ENCODE peak calls at places on chromosomes 5 and 9, in six cellular contexts. K is H9, A is neuronal stem cell, M is H1, G is IMR-90, O is mesenchymal stem cell. W is an unnamed sample.

GRCh38 chr5:97544279-97545077 is 361.4 kb upstream of the RIOK2 start:
- DNase-seq in K (no peak), G (peak), A (no peak), M (no peak), O (no peak), W (no peak)

GRCh38 chr9:114314256-114314867 is 8.5 kb upstream of the ORM1 start:
- DNase-seq in M (no peak), A (no peak), K (no peak), O (no peak), G (no peak), W (no peak)

GRCh38 chr5:122493091-122493775 is 181.2 kb downstream of the SNCAIP start:
- DNase-seq in G (no peak), A (no peak), M (no peak), O (no peak), K (no peak), W (no peak)

GRCh38 chr5:113939959-113940358 is 421.9 kb upstream of the KCNN2 start:
- DNase-seq in O (no peak), K (no peak), G (no peak), M (no peak), A (no peak), W (no peak)

GRCh38 chr5:43631182-43631910 is 28.4 kb downstream of the NNT start:
- DNase-seq in O (peak), G (peak), K (peak), A (peak), M (no peak), W (peak)

GRCh38 chr5:133944263-133945230 is 23.9 kb downstream of the C5orf15 start:
- DNase-seq in O (peak), M (no peak), K (peak), G (peak), A (peak), W (no peak)

GRCh38 chr5:139251281-139251687 is 42.3 kb upstream of the MATR3 start:
- DNase-seq in M (no peak), O (no peak), K (peak), G (no peak), A (no peak), W (no peak)

GRCh38 chr9:88458716-88459115 is 70.5 kb downstream of the SPIN1 start:
- DNase-seq in O (peak), G (peak), K (no peak), A (no peak), M (no peak), W (peak)

GRCh38 chr9:130137870-130138653 is 34.1 kb upstream of the NCS1 start:
- DNase-seq in K (peak), G (peak), M (peak), A (peak), O (peak), W (peak)

GRCh38 chr9:37926737-37927590 is 23.0 kb upstream of the SLC25A51 start:
- DNase-seq in M (no peak), O (peak), A (no peak), K (no peak), G (no peak), W (no peak)

GRCh38 chr5:132209901-132210545 is 17.6 kb downstream of the P4HA2 start:
- DNase-seq in M (no peak), O (no peak), K (no peak), G (no peak), A (no peak), W (no peak)

GRCh38 chr9:134568756-134569155 is 72.8 kb upstream of the COL5A1 start:
- DNase-seq in O (peak), M (no peak), K (no peak), G (peak), A (no peak), W (no peak)

GRCh38 chr5:103362211-103362610 is 103.6 kb downstream of the MACIR start:
- DNase-seq in K (no peak), A (no peak), M (no peak), G (peak), O (peak), W (no peak)

GRCh38 chr9:116087751-116088194 is 65.8 kb upstream of the PAPPA start:
- DNase-seq in M (no peak), O (peak), G (peak), K (no peak), A (no peak), W (no peak)

GRCh38 chr9:126491256-126491879 is 122.4 kb upstream of the LMX1B start:
- DNase-seq in A (peak), O (peak), M (no peak), K (no peak), G (peak), W (peak)

GRCh38 chr5:149667084-149667826 is 62.9 kb upstream of the PPARGC1B start:
- DNase-seq in O (peak), A (no peak), G (peak), M (no peak), K (no peak), W (peak)

GRCh38 chr5:125290935-125291334 is 544.5 kb upstream of the ZNF608 start:
- DNase-seq in K (no peak), M (no peak), A (no peak), G (no peak), O (no peak), W (no peak)

GRCh38 chr5:67043789-67044511 is 152.6 kb downstream of the CD180 start:
- DNase-seq in O (no peak), A (no peak), K (no peak), M (no peak), G (no peak), W (no peak)

GRCh38 chr9:71121275-71122168 is at the start of gene TRPM3:
- DNase-seq in M (peak), A (peak), O (no peak), G (no peak), K (peak), W (no peak)

GRCh38 chr5:322281-322941 is 897 bp downstream of the AHRR start:
- DNase-seq in A (no peak), O (peak), G (peak), M (no peak), K (peak), W (no peak)

GRCh38 chr9:132068604-132069003 is 11.1 kb downstream of the MED27 start:
- DNase-seq in G (no peak), A (no peak), O (no peak), K (no peak), M (no peak), W (no peak)

GRCh38 chr5:1264211-1264610 is 30.7 kb downstream of the TERT start:
- DNase-seq in O (no peak), A (no peak), G (no peak), M (no peak), K (no peak), W (no peak)

GRCh38 chr9:99059074-99059894 is 45.6 kb upstream of the TGFBR1 start:
- DNase-seq in M (no peak), A (no peak), K (no peak), O (peak), G (no peak), W (no peak)

GRCh38 chr9:137113385-137114159 is 961 bp downstream of the DPP7 start:
- DNase-seq in K (no peak), O (no peak), G (no peak), A (no peak), M (no peak), W (peak)

GRCh38 chr5:3836528-3836927 is 240.9 kb downstream of the IRX1 start:
- DNase-seq in A (no peak), O (no peak), K (no peak), G (no peak), M (no peak), W (peak)

GRCh38 chr9:32783168-32783891 is at the start of gene TMEM215:
- DNase-seq in O (no peak), G (no peak), K (peak), M (peak), A (peak), W (no peak)

GRCh38 chr9:16458696-16459420 is 411.6 kb downstream of the BNC2 start:
- DNase-seq in K (no peak), M (no peak), A (no peak), G (peak), O (peak), W (peak)

GRCh38 chr5:160629007-160629402 is 207.3 kb downstream of the PTTG1 start:
- DNase-seq in O (no peak), K (no peak), A (no peak), M (no peak), G (no peak), W (no peak)

GRCh38 chr5:168992687-168993086 is 308.3 kb downstream of the SLIT3 start:
- DNase-seq in M (no peak), O (no peak), A (peak), K (peak), G (no peak), W (no peak)

GRCh38 chr5:179285236-179285635 is 60.0 kb downstream of the ADAMTS2 start:
- DNase-seq in K (no peak), M (no peak), O (peak), A (no peak), G (no peak), W (no peak)

GRCh38 chr5:175521313-175521833 is 43.0 kb downstream of the SFXN1 start:
- DNase-seq in A (no peak), G (no peak), M (no peak), K (no peak), O (no peak), W (no peak)

GRCh38 chr9:123925820-123926219 is 4.1 kb downstream of the DENND1A start:
- DNase-seq in A (no peak), M (no peak), G (peak), O (peak), K (no peak), W (peak)

DNA sequence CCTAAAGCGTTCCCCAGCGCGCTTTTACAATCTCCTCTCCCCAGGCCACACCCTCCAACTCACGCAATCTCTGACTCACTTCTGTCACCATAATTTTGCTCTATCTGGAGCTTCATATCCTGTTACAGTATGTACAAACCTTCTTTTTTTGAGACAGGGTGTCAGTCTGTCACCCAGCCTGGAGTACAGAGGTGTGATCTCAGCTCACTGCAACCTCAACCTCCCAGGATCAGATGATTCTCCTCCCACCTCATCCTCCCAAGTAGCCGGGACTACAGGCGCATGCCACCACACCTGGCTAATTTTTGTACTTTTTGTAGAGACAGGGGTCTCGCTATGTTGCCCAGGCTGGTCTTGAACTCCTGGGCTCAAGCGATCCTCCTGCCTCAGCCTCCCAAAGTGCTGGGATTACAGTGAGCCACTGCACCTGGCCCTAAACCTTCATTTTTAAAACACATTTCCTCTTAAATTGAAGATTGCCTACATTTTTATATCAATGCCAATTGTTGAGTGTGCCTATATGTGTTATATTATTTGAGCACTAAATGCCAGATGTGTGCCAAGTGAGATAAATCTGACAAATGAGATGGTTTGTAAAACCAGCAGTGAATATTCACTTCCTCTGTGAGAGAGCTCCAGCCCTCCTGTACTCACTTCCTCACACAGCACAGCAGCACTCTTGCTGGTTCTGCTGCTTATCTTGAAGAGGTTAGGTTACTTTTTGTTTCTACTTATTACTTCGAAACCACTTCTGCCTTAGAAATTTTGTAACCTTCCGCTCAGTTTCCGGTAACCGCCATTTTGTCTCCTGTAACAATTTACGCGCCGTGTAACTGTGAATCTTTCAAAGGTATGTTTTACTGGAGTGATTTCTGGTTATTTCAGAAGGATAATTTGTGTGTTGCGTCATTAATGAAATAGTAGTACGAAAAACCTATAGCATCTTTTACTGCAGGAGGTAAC is 57.9 kb downstream of the DOCK8 start:
- DNase-seq in A (no peak), K (no peak), G (no peak), M (no peak), O (no peak), W (no peak)
- H4K91ac ChIP-seq in A (no peak), K (no peak), G (no peak), M (no peak), O (no peak), W (no peak)

GRCh38 chr5:39255406-39255805 is 36.0 kb upstream of the FYB1 start:
- DNase-seq in G (no peak), M (no peak), O (no peak), A (no peak), K (no peak), W (no peak)
- H4K91ac ChIP-seq in G (no peak), M (no peak), O (no peak), A (no peak), K (no peak), W (no peak)

DNA sequence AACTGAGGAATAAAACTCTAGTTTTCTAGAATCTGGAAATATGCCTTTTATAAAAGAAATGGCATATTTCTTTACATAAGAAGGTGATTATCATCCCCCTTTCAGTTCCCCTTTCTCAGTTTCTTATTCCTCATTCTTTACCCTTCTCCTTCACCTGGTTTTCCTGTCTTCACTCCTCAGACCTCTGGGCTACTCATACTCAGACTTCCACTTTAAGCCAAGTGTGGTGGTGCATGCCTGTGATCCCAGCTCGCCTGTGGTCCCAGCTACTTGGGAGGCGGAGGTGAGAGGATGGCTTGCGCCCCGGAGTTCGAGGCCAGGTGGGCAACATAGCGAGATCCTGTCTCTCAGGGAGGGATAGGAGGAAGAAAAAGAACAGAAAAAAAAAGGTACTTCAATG is 57.2 kb downstream of the RANBP6 start:
- DNase-seq in M (no peak), K (no peak), G (no peak), O (no peak), A (no peak), W (no peak)
- H4K91ac ChIP-seq in M (no peak), K (no peak), G (no peak), O (no peak), A (no peak), W (no peak)

GRCh38 chr9:11962327-11962726 is 730.9 kb upstream of the TYRP1 start:
- DNase-seq in M (no peak), O (peak), G (no peak), A (no peak), K (no peak), W (no peak)

DNA sequence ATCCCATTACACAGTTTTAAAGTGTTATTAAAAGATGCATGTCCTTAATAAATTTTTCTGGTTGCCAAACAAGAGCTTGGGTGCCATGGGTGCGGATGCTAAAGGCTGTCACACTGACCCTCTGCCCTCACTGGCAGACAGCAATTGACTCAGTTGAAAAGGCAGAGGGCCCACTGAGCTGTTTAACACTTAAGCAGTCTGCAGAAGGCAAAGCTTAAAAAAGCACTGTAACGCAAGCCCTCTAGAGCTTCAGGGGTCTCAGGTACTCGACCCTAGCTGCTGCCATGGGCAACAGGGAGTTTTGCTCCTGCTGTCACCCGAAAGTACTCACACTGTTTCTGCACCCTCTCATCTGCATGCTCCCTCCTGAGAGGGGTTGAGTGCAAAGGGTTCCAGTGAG is 726.4 kb upstream of the TYRP1 start:
- DNase-seq in K (no peak), O (no peak), A (peak), G (no peak), M (no peak), W (no peak)
- H4K91ac ChIP-seq in K (no peak), O (no peak), A (no peak), G (no peak), M (no peak), W (no peak)

GRCh38 chr9:112005939-112006338 is 109.3 kb downstream of the UGCG start:
- DNase-seq in A (no peak), K (no peak), O (no peak), M (no peak), G (no peak), W (no peak)

GRCh38 chr9:112000743-112001142 is 104.1 kb downstream of the UGCG start:
- DNase-seq in G (no peak), A (no peak), M (no peak), K (peak), O (no peak), W (no peak)

GRCh38 chr9:112003538-112003937 is 106.9 kb downstream of the UGCG start:
- DNase-seq in M (no peak), K (no peak), G (no peak), A (no peak), O (no peak), W (no peak)

GRCh38 chr9:112002131-112002846 is 105.7 kb downstream of the UGCG start:
- DNase-seq in G (no peak), M (no peak), A (no peak), O (no peak), K (no peak), W (peak)

GRCh38 chr9:112002847-112003457 is 106.3 kb downstream of the UGCG start:
- DNase-seq in G (peak), M (no peak), O (peak), A (no peak), K (no peak), W (peak)
- H4K91ac ChIP-seq in G (peak), M (no peak), O (no peak), A (no peak), K (no peak), W (no peak)

GRCh38 chr5:14225173-14225834 is 82.2 kb downstream of the TRIO start:
- DNase-seq in G (no peak), M (no peak), A (no peak), O (no peak), K (no peak), W (no peak)
- H4K91ac ChIP-seq in G (no peak), M (no peak), A (no peak), O (no peak), K (no peak), W (no peak)

W was measured in trophoblast cell.